ENCODE peak calls at places on chromosomes 2 and 18, in six cellular contexts. O, B, Q, D, U and H are unnamed samples.

GRCh38 chr18:9825571-9826073 is 60.2 kb upstream of the TXNDC2 start:
- DNase-seq in O (no peak), B (no peak), Q (peak; percentile 91), D (no peak), U (peak; percentile 89), H (no peak)

GRCh38 chr2:71156531-71156930 is 26.1 kb downstream of the MPHOSPH10 start:
- DNase-seq in O (no peak), B (no peak), Q (no peak), D (no peak), U (no peak), H (no peak)

GRCh38 chr18:22687892-22688680 is 245.0 kb upstream of the RBBP8 start:
- DNase-seq in O (no peak), B (no peak), Q (no peak), D (no peak), U (no peak), H (no peak)

GRCh38 chr2:138244400-138245001 is 257.1 kb upstream of the SPOPL start:
- DNase-seq in O (no peak), B (no peak), Q (no peak), D (no peak), U (no peak), H (no peak)

GRCh38 chr2:30385327-30385726 is 61.7 kb upstream of the LCLAT1 start:
- DNase-seq in O (peak; percentile 41), B (no peak), Q (peak; percentile 46), D (no peak), U (no peak), H (peak; percentile 73)

GRCh38 chr2:96668771-96669170 is 26.2 kb downstream of the FER1L5 start:
- DNase-seq in O (no peak), B (no peak), Q (no peak), D (no peak), U (no peak), H (no peak)

GRCh38 chr2:64327129-64327509 is 126.8 kb upstream of the LGALSL start:
- DNase-seq in O (no peak), B (no peak), Q (peak; percentile 10), D (no peak), U (no peak), H (no peak)

GRCh38 chr2:42404666-42405065 is 43.6 kb upstream of the COX7A2L start:
- DNase-seq in O (no peak), B (no peak), Q (no peak), D (no peak), U (no peak), H (no peak)

GRCh38 chr2:196274387-196274809 is 103.0 kb upstream of the STK17B start:
- DNase-seq in O (no peak), B (no peak), Q (no peak), D (no peak), U (no peak), H (no peak)